ENCODE peak calls at places on chromosomes 12 and 14, in four cellular contexts. F is GM18507, U is lower leg skin, J is T-helper 2 cell. H is an unnamed sample.

GRCh38 chr12:57225680-57226190 is 3.8 kb upstream of the SHMT2 start:
- DNase-seq in U (no peak), F (no peak), J (no peak), H (no peak)

GRCh38 chr14:81584495-81584894 is 50.8 kb upstream of the SEL1L start:
- DNase-seq in U (no peak), F (no peak), J (no peak), H (no peak)

GRCh38 chr12:120453977-120454376 is 7.7 kb downstream of the GATC start:
- DNase-seq in U (no peak), J (peak), F (no peak), H (no peak)

GRCh38 chr12:120130011-120130410 is 13.5 kb upstream of the RAB35 start:
- DNase-seq in U (no peak), J (no peak), F (no peak), H (no peak)

GRCh38 chr12:28998662-28999120 is 150.4 kb upstream of the FAR2 start:
- DNase-seq in J (no peak), U (no peak), F (no peak), H (no peak)

GRCh38 chr14:92412912-92413311 is 89.9 kb downstream of the SLC24A4 start:
- DNase-seq in F (no peak), U (no peak), J (no peak), H (no peak)

GRCh38 chr12:126437934-126438333 is 1372.7 kb downstream of the AACS start:
- DNase-seq in J (no peak), F (no peak), U (no peak), H (no peak)

GRCh38 chr12:105382771-105383632 is 52.5 kb downstream of the C12orf75 start:
- DNase-seq in U (no peak), F (peak), J (peak), H (peak)

GRCh38 chr12:27178251-27178650 is 65.8 kb upstream of the STK38L start:
- DNase-seq in J (no peak), F (no peak), U (no peak), H (no peak)

GRCh38 chr12:124236651-124237050 is 58.2 kb upstream of the RFLNA start:
- DNase-seq in F (no peak), U (no peak), J (no peak), H (no peak)

GRCh38 chr14:51219473-51220448 is 20.3 kb upstream of the TMX1 start:
- DNase-seq in U (no peak), F (no peak), J (no peak), H (no peak)

GRCh38 chr12:4858385-4858784 is 51.3 kb upstream of the KCNA1 start:
- DNase-seq in F (no peak), U (peak), J (no peak), H (no peak)

GRCh38 chr12:131883521-131883900 is 10.9 kb upstream of the ULK1 start:
- DNase-seq in J (no peak), U (no peak), F (no peak), H (no peak)

GRCh38 chr14:89025581-89026236 is 201.3 kb downstream of the TTC8 start:
- DNase-seq in J (no peak), U (peak), F (no peak), H (no peak)

GRCh38 chr12:48105321-48105866 is 485 bp downstream of the SENP1 start:
- DNase-seq in J (peak), F (no peak), U (peak), H (peak)

GRCh38 chr12:1593232-1594044 is 943 bp downstream of the FBXL14 start:
- DNase-seq in J (peak), F (no peak), U (no peak), H (no peak)

GRCh38 chr12:122790393-122791075 is 16.2 kb downstream of the CCDC62 start:
- DNase-seq in U (no peak), F (no peak), J (no peak), H (no peak)

GRCh38 chr12:27870939-27871338 is 90.9 kb upstream of the MANSC4 start:
- DNase-seq in F (no peak), U (no peak), J (no peak), H (no peak)

GRCh38 chr12:93130371-93131049 is 201.4 kb upstream of the EEA1 start:
- DNase-seq in U (no peak), J (no peak), F (no peak), H (no peak)

GRCh38 chr12:47835831-47836155 is 16.1 kb upstream of the HDAC7 start:
- DNase-seq in F (no peak), J (no peak), U (no peak), H (no peak)

GRCh38 chr14:39218171-39218769 is 15.4 kb upstream of the MIA2 start:
- DNase-seq in U (no peak), J (peak), F (no peak), H (no peak)

GRCh38 chr12:79681008-79681590 is 9.7 kb downstream of the PAWR start:
- DNase-seq in U (no peak), J (no peak), F (no peak), H (no peak)

GRCh38 chr14:41130274-41130673 is 476.4 kb upstream of the LRFN5 start:
- DNase-seq in J (no peak), U (no peak), F (no peak), H (no peak)

GRCh38 chr12:76810690-76811434 is 46.9 kb downstream of the ZDHHC17 start:
- DNase-seq in F (no peak), U (no peak), J (no peak), H (no peak)

GRCh38 chr12:60333461-60333860 is 737.6 kb downstream of the SLC16A7 start:
- DNase-seq in U (no peak), F (no peak), J (no peak), H (no peak)

GRCh38 chr12:51860986-51861385 is 12.5 kb upstream of the FIGNL2 start:
- DNase-seq in J (no peak), F (no peak), U (no peak), H (no peak)

GRCh38 chr14:99562848-99563748 is 40.9 kb downstream of the CCDC85C start:
- DNase-seq in U (no peak), J (no peak), F (no peak), H (no peak)

GRCh38 chr12:52528641-52529143 is 8.5 kb upstream of the KRT5 start:
- DNase-seq in F (no peak), U (peak), J (no peak), H (no peak)

GRCh38 chr14:58572092-58572853 is 65.5 kb upstream of the DACT1 start:
- DNase-seq in U (no peak), F (no peak), J (peak), H (no peak)

GRCh38 chr12:82329508-82329907 is 28.7 kb downstream of the CCDC59 start:
- DNase-seq in J (no peak), F (no peak), U (no peak), H (no peak)

GRCh38 chr12:59151243-59151642 is 230.9 kb upstream of the LRIG3 start:
- DNase-seq in J (no peak), F (no peak), U (no peak), H (no peak)

H was measured in GM12878.